ENCODE peak calls at places on chromosome 15, in eight cellular contexts. K, Y, G, D, T, P, L and C are unnamed samples.

GRCh38 chr15:39124155-39124924 is 456.5 kb upstream of the THBS1 start:
- DNase-seq in L (no peak), Y (no peak), G (no peak), D (peak), K (no peak), P (no peak), T (no peak), C (no peak)

GRCh38 chr15:69530234-69530633 is 77.6 kb downstream of the RPLP1 start:
- DNase-seq in P (no peak), Y (no peak), D (no peak), L (no peak), K (no peak), T (no peak), G (no peak), C (no peak)

GRCh38 chr15:73794501-73795133 is 41.5 kb upstream of the INSYN1 start:
- DNase-seq in G (no peak), T (no peak), L (peak), D (no peak), P (no peak), Y (no peak), K (peak), C (no peak)

GRCh38 chr15:63517614-63518013 is 13.2 kb downstream of the USP3 start:
- DNase-seq in D (no peak), T (no peak), K (peak), P (no peak), G (no peak), L (no peak), Y (no peak), C (no peak)

GRCh38 chr15:85865070-85865684 is 70.5 kb upstream of the KLHL25 start:
- DNase-seq in L (peak), P (no peak), D (peak), K (peak), T (no peak), Y (no peak), G (no peak), C (peak)

GRCh38 chr15:67928666-67929065 is 88.8 kb upstream of the RNU6-1 start:
- DNase-seq in Y (no peak), G (no peak), T (no peak), K (no peak), L (no peak), D (no peak), P (no peak), C (no peak)

GRCh38 chr15:33994005-33994615 is 25.8 kb downstream of the CHRM5 start:
- DNase-seq in D (peak), P (no peak), G (no peak), Y (no peak), K (peak), T (no peak), L (peak), C (no peak)

GRCh38 chr15:76285241-76285825 is 25.9 kb downstream of the ETFA start:
- DNase-seq in Y (no peak), G (no peak), P (no peak), L (peak), K (peak), T (no peak), D (peak), C (peak)

GRCh38 chr15:63466378-63467192 is 37.8 kb upstream of the USP3 start:
- DNase-seq in L (peak), Y (no peak), T (no peak), G (no peak), K (peak), D (peak), P (no peak), C (peak)

GRCh38 chr15:63930034-63930433 is 96.3 kb upstream of the HERC1 start:
- DNase-seq in D (no peak), K (no peak), Y (no peak), G (no peak), T (peak), L (no peak), P (no peak), C (no peak)

GRCh38 chr15:89105147-89105546 is 16.9 kb downstream of the ABHD2 start:
- DNase-seq in P (peak), D (peak), K (peak), T (no peak), Y (no peak), L (peak), G (peak), C (no peak)

GRCh38 chr15:68815598-68815997 is 5.1 kb downstream of the ANP32A start:
- DNase-seq in L (peak), K (peak), D (no peak), G (no peak), Y (no peak), T (no peak), P (no peak), C (no peak)

GRCh38 chr15:77187751-77188464 is 117.0 kb upstream of the TSPAN3 start:
- DNase-seq in T (no peak), D (no peak), K (peak), Y (no peak), L (peak), P (no peak), G (no peak), C (peak)

GRCh38 chr15:73700041-73700842 is 16.1 kb downstream of the CD276 start:
- DNase-seq in K (peak), L (peak), T (peak), Y (peak), G (peak), D (peak), P (no peak), C (peak)

GRCh38 chr15:36887214-36888017 is 212.9 kb downstream of the MEIS2 start:
- DNase-seq in D (no peak), L (no peak), Y (peak), K (no peak), T (no peak), P (no peak), G (no peak), C (peak)

GRCh38 chr15:23416349-23417276 is 30.4 kb downstream of the GOLGA6L2 start:
- DNase-seq in K (no peak), G (no peak), D (no peak), L (no peak), Y (no peak), T (peak), P (no peak), C (no peak)

GRCh38 chr15:43903864-43904290 is 77.1 kb downstream of the WDR76 start:
- DNase-seq in G (no peak), L (peak), T (no peak), Y (no peak), D (peak), K (peak), P (no peak), C (peak)

GRCh38 chr15:92012368-92012629 is 158.8 kb downstream of the SLCO3A1 start:
- DNase-seq in L (no peak), G (no peak), Y (no peak), T (no peak), P (no peak), D (no peak), K (no peak), C (no peak)

GRCh38 chr15:38112406-38112805 is 140.2 kb upstream of the SPRED1 start:
- DNase-seq in D (no peak), K (no peak), P (no peak), G (no peak), L (no peak), Y (no peak), T (no peak), C (no peak)

GRCh38 chr15:45254405-45255293 is 2.6 kb downstream of the SLC28A2 start:
- DNase-seq in D (no peak), P (no peak), Y (no peak), K (peak), G (no peak), L (peak), T (no peak), C (no peak)

GRCh38 chr15:73800662-73801345 is 47.7 kb upstream of the INSYN1 start:
- DNase-seq in D (no peak), T (peak), K (peak), G (peak), L (peak), P (peak), Y (no peak), C (no peak)

GRCh38 chr15:34886134-34886533 is 83.4 kb downstream of the AQR start:
- DNase-seq in D (no peak), G (no peak), T (no peak), P (no peak), K (no peak), L (peak), Y (no peak), C (no peak)

GRCh38 chr15:80494311-80494710 is 90.1 kb downstream of the ARNT2 start:
- DNase-seq in G (no peak), D (peak), Y (no peak), T (no peak), L (peak), P (no peak), K (no peak), C (no peak)

GRCh38 chr15:89971592-89971997 is 29.5 kb upstream of the ZNF710 start:
- DNase-seq in Y (peak), T (no peak), D (peak), K (peak), L (peak), P (peak), G (peak), C (peak)

GRCh38 chr15:91152896-91153581 is 53.0 kb downstream of the SV2B start:
- DNase-seq in P (no peak), K (no peak), D (no peak), G (no peak), L (no peak), T (no peak), Y (no peak), C (no peak)

GRCh38 chr15:70632079-70632850 is 131.1 kb downstream of the UACA start:
- DNase-seq in T (no peak), P (no peak), Y (no peak), G (no peak), L (no peak), D (no peak), K (no peak), C (no peak)

GRCh38 chr15:70633394-70633793 is 130.0 kb downstream of the UACA start:
- DNase-seq in P (no peak), K (no peak), Y (no peak), L (no peak), T (no peak), G (no peak), D (no peak), C (no peak)

GRCh38 chr15:70632981-70633380 is 130.4 kb downstream of the UACA start:
- DNase-seq in L (no peak), G (no peak), D (no peak), T (no peak), Y (no peak), P (no peak), K (no peak), C (no peak)

GRCh38 chr15:70635895-70636294 is 127.5 kb downstream of the UACA start:
- DNase-seq in D (no peak), G (no peak), T (no peak), Y (no peak), K (no peak), P (no peak), L (no peak), C (no peak)

GRCh38 chr15:70636540-70637165 is 126.7 kb downstream of the UACA start:
- DNase-seq in L (peak), D (peak), Y (no peak), P (no peak), K (peak), G (no peak), T (no peak), C (no peak)
- TF ChIP-seq CTCF in L (peak), D (peak), Y (no peak), P (peak), K (no peak), G (peak), T (no peak), C (no peak)

DNA sequence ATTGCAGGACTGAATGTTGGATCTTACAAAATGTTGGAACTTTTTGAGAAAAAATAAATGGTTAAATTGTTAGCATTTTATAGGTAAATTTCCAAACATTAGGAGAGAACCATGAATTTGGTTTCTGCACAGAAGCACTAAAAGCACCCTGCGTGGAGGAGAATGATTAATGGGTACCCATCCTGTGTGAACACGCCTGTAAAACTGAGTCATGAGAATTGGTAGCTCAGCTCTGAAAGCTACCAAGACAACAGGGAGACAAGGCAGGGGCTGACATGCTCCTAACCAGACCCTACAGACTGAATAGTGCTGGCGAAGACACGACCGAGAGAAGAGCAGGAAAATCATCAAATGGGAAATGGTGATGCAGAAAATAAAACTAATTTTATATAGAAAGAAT is 32.4 kb upstream of the MTMR10 start:
- DNase-seq in T (no peak), Y (no peak), P (no peak), D (no peak), G (no peak), L (no peak), K (peak), C (no peak)
- TF ChIP-seq CTCF in T (no peak), Y (no peak), P (no peak), D (no peak), G (no peak), L (no peak), K (no peak), C (no peak)

DNA sequence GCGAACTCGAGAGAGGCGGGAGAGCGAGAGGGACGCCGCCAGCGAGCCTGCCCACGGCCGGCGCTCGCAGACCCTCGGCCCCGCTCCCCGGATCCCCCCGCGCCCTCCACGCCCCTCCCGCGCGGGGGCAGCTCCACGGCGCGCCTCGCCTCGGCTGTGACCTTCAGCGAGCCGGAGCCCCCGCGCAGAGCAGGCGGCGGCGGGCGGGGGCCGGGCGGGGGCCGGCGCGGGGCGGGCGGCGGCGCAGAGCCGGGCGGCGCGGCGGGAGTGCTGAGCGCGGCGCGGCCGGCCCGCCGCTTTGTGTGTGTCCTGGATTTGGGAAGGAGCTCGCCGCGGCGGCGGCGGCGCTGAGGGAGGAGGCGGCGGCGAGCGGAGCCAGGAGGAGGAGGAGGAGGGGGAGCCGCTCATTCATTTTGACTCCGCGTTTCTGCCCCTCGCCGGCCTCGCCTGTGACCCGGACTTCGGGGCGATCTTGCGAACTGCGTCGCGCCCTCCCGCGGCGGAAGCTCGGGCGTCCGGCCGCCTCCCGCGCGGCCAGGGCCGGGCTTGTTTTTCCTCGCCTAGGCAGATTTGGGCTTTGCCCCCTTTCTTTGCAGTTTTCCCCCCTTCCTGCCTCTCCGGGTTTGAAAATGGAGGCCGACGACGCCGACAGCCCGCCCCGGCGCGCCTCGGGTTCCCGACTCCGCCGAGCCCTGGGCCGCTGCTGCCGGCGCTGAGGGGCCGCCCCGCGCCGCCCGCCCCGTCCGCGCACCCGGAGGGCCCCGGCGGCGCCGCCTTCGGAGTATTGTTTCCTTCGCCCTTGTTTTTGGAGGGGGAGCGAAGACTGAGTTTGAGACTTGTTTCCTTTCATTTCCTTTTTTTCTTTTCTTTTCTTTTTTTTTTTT is 557 bp downstream of the IGF1R start:
- DNase-seq in P (no peak), D (no peak), L (peak), Y (peak), K (peak), T (peak), G (no peak), C (peak)
- TF ChIP-seq CTCF in P (peak), D (peak), L (peak), Y (no peak), K (no peak), T (no peak), G (no peak), C (peak)

DNA sequence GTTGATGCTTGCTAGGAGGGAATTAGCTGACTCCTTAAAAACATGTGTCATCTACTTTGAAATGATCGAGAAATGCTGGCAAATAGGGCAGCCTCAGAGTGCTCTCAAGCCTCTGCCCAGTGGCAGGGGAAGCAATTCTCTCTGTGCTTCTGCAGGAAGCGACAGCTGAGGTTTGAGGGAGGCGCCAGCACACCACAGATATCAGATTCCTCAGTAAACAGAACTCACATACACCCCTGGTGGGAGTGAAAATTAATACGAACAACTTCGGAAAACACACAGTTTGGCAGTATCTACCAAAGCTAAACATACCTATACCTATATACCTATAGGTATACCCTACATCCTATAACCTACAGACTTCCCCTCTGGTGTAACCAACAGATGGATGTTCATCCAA is 61.3 kb downstream of the NSMCE3 start:
- DNase-seq in G (no peak), K (no peak), T (no peak), D (no peak), P (no peak), Y (no peak), L (no peak), C (no peak)
- TF ChIP-seq CTCF in G (no peak), K (no peak), T (no peak), D (no peak), P (no peak), Y (no peak), L (no peak), C (no peak)

GRCh38 chr15:56286213-56286612 is 42.5 kb upstream of the RFX7 start:
- DNase-seq in K (peak), Y (no peak), L (no peak), T (no peak), D (no peak), G (no peak), P (no peak), C (no peak)
- TF ChIP-seq CTCF in K (peak), Y (no peak), L (no peak), T (no peak), D (no peak), G (no peak), P (peak), C (peak)